ENCODE peak calls at places on chromosome 12, in four cellular contexts. Z, M, S and C are unnamed samples.

GRCh38 chr12:63103489-63104131 is 47.4 kb downstream of the AVPR1A start:
- DNase-seq in M (no peak), S (peak; percentile 25), Z (peak; percentile 23), C (peak; percentile 74)

GRCh38 chr12:11321980-11322379 is 11.7 kb upstream of the PRB4 start:
- DNase-seq in Z (no peak), S (no peak), M (no peak), C (no peak)

GRCh38 chr12:112839386-112839972 is 47.9 kb downstream of the RPH3A start:
- DNase-seq in M (no peak), S (peak; percentile 92), Z (peak; percentile 47), C (peak; percentile 10)

GRCh38 chr12:47276253-47277070 is 196.7 kb upstream of the AMIGO2 start:
- DNase-seq in S (no peak), Z (peak; percentile 79), M (no peak), C (no peak)

GRCh38 chr12:34404377-34405285 is 382.3 kb downstream of the ALG10 start:
- DNase-seq in M (peak; percentile 15), S (no peak), Z (no peak), C (no peak)

GRCh38 chr12:28026701-28027100 is 54.2 kb upstream of the PTHLH start:
- DNase-seq in Z (no peak), S (peak; percentile 25), M (no peak), C (no peak)

GRCh38 chr12:30437616-30438015 is 258.1 kb downstream of the IPO8 start:
- DNase-seq in S (no peak), M (no peak), Z (peak; percentile 21), C (no peak)

GRCh38 chr12:48882325-48882687 is 16.6 kb upstream of the RND1 start:
- DNase-seq in S (peak; percentile 74), M (peak; percentile 71), Z (peak; percentile 66), C (peak; percentile 65)

GRCh38 chr12:76568130-76568529 is 8.6 kb upstream of the OSBPL8 start:
- DNase-seq in S (no peak), M (no peak), Z (no peak), C (no peak)

GRCh38 chr12:118611295-118611694 is 234.9 kb downstream of the SUDS3 start:
- DNase-seq in Z (no peak), S (peak; percentile 39), M (peak; percentile 43), C (no peak)

GRCh38 chr12:116916714-116917114 is 6.0 kb downstream of the FBXW8 start:
- DNase-seq in M (no peak), S (peak; percentile 80), Z (peak; percentile 84), C (peak; percentile 83)

GRCh38 chr12:43306066-43306465 is 245.9 kb downstream of the ADAMTS20 start:
- DNase-seq in S (no peak), M (no peak), Z (peak; percentile 99), C (peak; percentile 29)

GRCh38 chr12:38823743-38824142 is 81.6 kb downstream of the CPNE8 start:
- DNase-seq in M (no peak), S (no peak), Z (no peak), C (no peak)

GRCh38 chr12:98593351-98594049 is at the start of gene SLC25A3:
- DNase-seq in S (peak; percentile 99), Z (peak; percentile 98), M (peak; percentile 98), C (peak; percentile 99)

GRCh38 chr12:111105294-111105693 is 184.9 kb upstream of the MYL2 start:
- DNase-seq in Z (no peak), S (peak; percentile 52), M (no peak), C (no peak)

GRCh38 chr12:26379777-26380467 is 184.5 kb downstream of the SSPN start:
- DNase-seq in M (no peak), S (no peak), Z (no peak), C (no peak)

GRCh38 chr12:89676935-89677334 is 31.7 kb downstream of the ATP2B1 start:
- DNase-seq in S (no peak), M (no peak), Z (no peak), C (no peak)

GRCh38 chr12:10191865-10192264 is 13.0 kb downstream of the TMEM52B start:
- DNase-seq in Z (peak; percentile 81), S (peak; percentile 83), M (no peak), C (peak; percentile 89)

GRCh38 chr12:110365743-110366473 is 37.6 kb downstream of the ANAPC7 start:
- DNase-seq in Z (no peak), S (peak; percentile 31), M (no peak), C (no peak)

GRCh38 chr12:89678225-89678624 is 30.4 kb downstream of the ATP2B1 start:
- DNase-seq in S (peak; percentile 19), Z (no peak), M (no peak), C (no peak)

GRCh38 chr12:121038861-121039654 is at the start of gene OASL:
- DNase-seq in S (no peak), M (no peak), Z (no peak), C (peak; percentile 19)

GRCh38 chr12:109944975-109945374 is 44.9 kb downstream of the TCHP start:
- DNase-seq in S (peak; percentile 94), Z (peak; percentile 82), M (peak; percentile 95), C (no peak)

GRCh38 chr12:38844237-38844636 is 61.2 kb downstream of the CPNE8 start:
- DNase-seq in Z (no peak), M (no peak), S (no peak), C (peak; percentile 5)

GRCh38 chr12:71392521-71393145 is 47.0 kb upstream of the LGR5 start:
- DNase-seq in M (peak; percentile 45), S (peak; percentile 91), Z (peak; percentile 70), C (peak; percentile 23)

GRCh38 chr12:128971802-128972201 is 118.5 kb downstream of the GLT1D1 start:
- DNase-seq in Z (no peak), M (no peak), S (peak; percentile 42), C (no peak)

GRCh38 chr12:94849411-94849976 is 154.0 kb downstream of the NDUFA12 start:
- DNase-seq in Z (no peak), S (peak; percentile 37), M (peak; percentile 64), C (no peak)

GRCh38 chr12:116538076-116538591 is 21.0 kb upstream of the MAP1LC3B2 start:
- DNase-seq in Z (no peak), S (no peak), M (no peak), C (no peak)

GRCh38 chr12:131007031-131007793 is 53.5 kb downstream of the ADGRD1 start:
- DNase-seq in S (no peak), Z (no peak), M (no peak), C (no peak)

DNA sequence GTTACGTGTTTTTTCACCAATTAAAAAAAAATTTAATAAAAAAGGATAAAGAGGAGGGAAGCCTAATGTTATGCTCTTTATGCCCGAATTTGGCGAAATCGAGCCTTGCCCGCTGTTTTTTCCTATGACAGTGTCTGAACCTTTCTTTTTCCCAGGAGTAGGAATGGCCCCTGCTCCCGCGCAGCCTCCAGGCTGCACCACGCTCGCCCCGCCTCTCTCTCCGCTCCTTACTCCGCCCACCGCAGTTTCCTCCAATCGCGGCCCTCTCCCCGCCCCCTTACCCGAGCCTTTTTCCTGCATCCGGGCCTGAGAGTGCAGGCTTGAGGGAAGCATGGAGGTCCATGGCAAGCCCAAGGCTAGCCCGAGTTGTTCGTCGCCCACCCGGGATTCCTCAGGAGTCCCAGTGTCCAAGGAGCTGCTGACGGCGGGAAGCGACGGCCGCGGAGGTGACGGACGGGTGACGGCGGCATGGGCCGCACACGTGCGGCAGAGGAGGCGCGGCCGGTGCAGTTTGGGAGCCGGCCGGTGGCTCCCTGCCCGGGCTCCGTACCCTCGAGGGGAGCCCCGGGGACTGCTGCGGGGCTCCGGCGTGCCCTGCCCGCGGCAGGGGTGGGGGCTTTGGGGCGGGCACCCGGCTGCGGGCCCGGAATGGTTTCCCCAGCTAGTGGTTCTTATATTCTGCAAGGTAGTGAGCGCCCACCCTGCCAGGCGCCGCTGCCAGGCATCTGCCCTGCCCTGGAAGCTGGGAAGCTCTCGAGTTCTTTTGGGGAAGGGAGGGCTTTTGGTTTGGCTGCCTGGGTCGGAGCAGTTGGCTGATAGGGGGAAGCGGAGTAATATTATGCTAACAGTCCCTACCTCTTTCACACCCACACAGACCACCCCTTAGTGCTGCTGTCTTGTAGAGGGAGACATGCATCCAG is at the start of gene NOPCHAP1:
- DNase-seq in S (peak; percentile 95), Z (peak; percentile 75), M (peak; percentile 96), C (peak; percentile 87)
- H2BK5ac ChIP-seq in S (peak within 1 kb of the TSS; percentile 81), Z (peak within 1 kb of the TSS; percentile 86), M (no peak within 1 kb of the TSS), C (peak within 1 kb of the TSS; percentile 87)

GRCh38 chr12:108260039-108260438 is 79.1 kb downstream of the CMKLR1 start:
- DNase-seq in S (no peak), M (no peak), Z (no peak), C (no peak)

GRCh38 chr12:108257610-108258106 is 81.5 kb downstream of the CMKLR1 start:
- DNase-seq in Z (no peak), S (no peak), M (no peak), C (no peak)

GRCh38 chr12:108265505-108265904 is 73.6 kb downstream of the CMKLR1 start:
- DNase-seq in Z (no peak), M (no peak), S (no peak), C (no peak)

GRCh38 chr12:108257004-108257403 is 82.1 kb downstream of the CMKLR1 start:
- DNase-seq in M (no peak), S (peak; percentile 32), Z (no peak), C (no peak)

DNA sequence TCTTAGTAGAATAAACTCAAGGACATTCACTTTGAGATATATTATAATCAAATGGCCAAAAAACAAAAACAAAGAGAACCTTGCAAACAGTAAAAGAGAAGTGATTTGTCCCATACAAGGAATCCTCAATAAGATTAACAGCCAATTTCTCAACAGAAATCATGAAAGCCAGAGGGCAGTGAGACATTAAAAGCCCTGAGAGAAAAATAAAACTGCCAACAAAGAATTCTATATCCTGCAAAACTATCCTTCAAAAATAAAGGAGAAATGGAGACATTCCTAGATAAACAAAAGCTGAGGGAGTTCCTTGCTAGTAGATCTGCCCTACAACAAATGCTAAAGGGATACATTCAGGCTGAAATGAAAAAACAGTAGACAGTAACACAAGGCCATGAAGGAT is 78.1 kb downstream of the CMKLR1 start:
- DNase-seq in Z (no peak), M (no peak), S (no peak), C (no peak)
- H3K4ac ChIP-seq in Z (no peak overlapping the region), M (no peak overlapping the region), S (no peak overlapping the region), C (no peak overlapping the region)

DNA sequence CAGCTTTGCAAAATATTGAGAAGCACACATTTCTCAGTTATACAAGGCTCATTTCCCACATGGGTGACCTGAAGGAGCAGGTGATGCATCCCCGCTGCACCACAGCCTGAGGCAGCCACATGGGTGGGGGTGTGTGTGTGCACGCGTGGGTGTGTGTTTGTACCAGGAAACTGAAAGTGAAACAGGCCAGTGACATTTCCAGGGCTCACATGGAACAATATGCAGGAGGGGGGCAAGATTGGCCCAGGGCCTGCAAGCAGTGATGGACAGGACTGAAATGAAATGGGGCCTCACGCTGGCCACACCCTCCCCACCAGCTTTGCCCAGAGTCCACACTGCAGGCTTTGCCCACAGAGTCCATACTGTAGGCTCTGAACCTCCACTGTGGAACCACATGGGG is 154.2 kb upstream of the PARP11 start:
- DNase-seq in Z (peak; percentile 7), M (no peak), S (no peak), C (no peak)
- H2BK5ac ChIP-seq in Z (no peak overlapping the region), M (no peak overlapping the region), S (peak overlapping the region; percentile 78), C (peak overlapping the region; percentile 51)

GRCh38 chr12:3157581-3158328 is 80.6 kb downstream of the TSPAN9 start:
- DNase-seq in M (no peak), S (no peak), Z (no peak), C (no peak)
- H3K4ac ChIP-seq in M (no peak overlapping the region), S (no peak overlapping the region), Z (peak overlapping the region; percentile 48), C (no peak overlapping the region)

GRCh38 chr12:124277394-124278222 is 17.3 kb upstream of the RFLNA start:
- DNase-seq in S (peak; percentile 6), Z (no peak), M (no peak), C (no peak)
- H2BK5ac ChIP-seq in S (no peak overlapping the region), Z (no peak overlapping the region), M (no peak overlapping the region), C (no peak overlapping the region)

GRCh38 chr12:4604684-4605193 is 42.7 kb downstream of the DYRK4 start:
- DNase-seq in Z (peak; percentile 85), M (peak; percentile 86), S (peak; percentile 90), C (peak; percentile 41)
- H3K4ac ChIP-seq in Z (peak overlapping the region; percentile 75), M (no peak overlapping the region), S (no peak overlapping the region), C (peak overlapping the region; percentile 9)

GRCh38 chr12:23931176-23931575 is 18.3 kb downstream of the SOX5 start:
- DNase-seq in Z (no peak), S (no peak), M (no peak), C (no peak)
- H2BK5ac ChIP-seq in Z (no peak overlapping the region), S (no peak overlapping the region), M (no peak overlapping the region), C (no peak overlapping the region)